ENCODE peak calls at places on chromosomes 4 and X, in six cellular contexts. One of them, this sample, is unnamed.

GRCh38 chrX:49876750-49877149 is 2.5 kb upstream of the USP27X start:
- DNase-seq in iPS DF 6.9: no peak
- DNase-seq in thoracic aorta: no peak
- DNase-seq in ovary: no peak
- DNase-seq in A549: peak
- DNase-seq in endodermal cell: peak
- DNase-seq in this sample: peak

GRCh38 chrX:96424007-96424406 is 260.6 kb upstream of the DIAPH2 start:
- DNase-seq in iPS DF 6.9: no peak
- DNase-seq in thoracic aorta: no peak
- DNase-seq in A549: no peak
- DNase-seq in endodermal cell: no peak
- DNase-seq in ovary: no peak
- DNase-seq in this sample: no peak

GRCh38 chr4:120948382-120948781 is 25.9 kb upstream of the PRDM5 start:
- DNase-seq in A549: no peak
- DNase-seq in iPS DF 6.9: no peak
- DNase-seq in ovary: no peak
- DNase-seq in thoracic aorta: no peak
- DNase-seq in endodermal cell: peak
- DNase-seq in this sample: no peak

GRCh38 chr4:6047130-6047673 is 29.0 kb upstream of the C4orf50 start:
- DNase-seq in iPS DF 6.9: no peak
- DNase-seq in thoracic aorta: no peak
- DNase-seq in endodermal cell: peak
- DNase-seq in ovary: no peak
- DNase-seq in A549: no peak
- DNase-seq in this sample: no peak

GRCh38 chrX:9498236-9498635 is 33.4 kb downstream of the TBL1X start:
- DNase-seq in thoracic aorta: no peak
- DNase-seq in iPS DF 6.9: no peak
- DNase-seq in A549: no peak
- DNase-seq in endodermal cell: no peak
- DNase-seq in ovary: no peak
- DNase-seq in this sample: no peak

GRCh38 chr4:183384516-183384915 is 59.9 kb upstream of the CDKN2AIP start:
- DNase-seq in A549: no peak
- DNase-seq in endodermal cell: no peak
- DNase-seq in thoracic aorta: no peak
- DNase-seq in iPS DF 6.9: no peak
- DNase-seq in ovary: no peak
- DNase-seq in this sample: no peak

GRCh38 chr4:32172761-32173160 is 1452.6 kb downstream of the PCDH7 start:
- DNase-seq in iPS DF 6.9: no peak
- DNase-seq in endodermal cell: no peak
- DNase-seq in ovary: no peak
- DNase-seq in thoracic aorta: no peak
- DNase-seq in A549: no peak
- DNase-seq in this sample: no peak

GRCh38 chr4:41913509-41913908 is 21.7 kb upstream of the TMEM33 start:
- DNase-seq in endodermal cell: no peak
- DNase-seq in thoracic aorta: no peak
- DNase-seq in A549: no peak
- DNase-seq in iPS DF 6.9: no peak
- DNase-seq in ovary: no peak
- DNase-seq in this sample: no peak

GRCh38 chrX:81489987-81490386 is 288.1 kb downstream of the SH3BGRL start:
- DNase-seq in iPS DF 6.9: no peak
- DNase-seq in A549: no peak
- DNase-seq in ovary: no peak
- DNase-seq in endodermal cell: no peak
- DNase-seq in thoracic aorta: no peak
- DNase-seq in this sample: no peak

GRCh38 chr4:185853841-185854240 is 41.8 kb upstream of the SORBS2 start:
- DNase-seq in ovary: no peak
- DNase-seq in A549: no peak
- DNase-seq in endodermal cell: no peak
- DNase-seq in iPS DF 6.9: no peak
- DNase-seq in thoracic aorta: no peak
- DNase-seq in this sample: no peak

GRCh38 chr4:37675587-37676290 is 10.4 kb downstream of the RELL1 start:
- DNase-seq in iPS DF 6.9: no peak
- DNase-seq in ovary: no peak
- DNase-seq in thoracic aorta: no peak
- DNase-seq in A549: no peak
- DNase-seq in endodermal cell: no peak
- DNase-seq in this sample: no peak

GRCh38 chr4:156898373-156899117 is 73.1 kb downstream of the PDGFC start:
- DNase-seq in iPS DF 6.9: no peak
- DNase-seq in A549: no peak
- DNase-seq in thoracic aorta: no peak
- DNase-seq in endodermal cell: no peak
- DNase-seq in ovary: no peak
- DNase-seq in this sample: no peak

GRCh38 chr4:40299126-40299525 is 36.0 kb upstream of the CHRNA9 start:
- DNase-seq in thoracic aorta: no peak
- DNase-seq in ovary: no peak
- DNase-seq in iPS DF 6.9: no peak
- DNase-seq in A549: no peak
- DNase-seq in endodermal cell: no peak
- DNase-seq in this sample: no peak

GRCh38 chr4:40301592-40301991 is 33.5 kb upstream of the CHRNA9 start:
- DNase-seq in thoracic aorta: no peak
- DNase-seq in endodermal cell: no peak
- DNase-seq in A549: no peak
- DNase-seq in ovary: no peak
- DNase-seq in iPS DF 6.9: no peak
- DNase-seq in this sample: no peak

GRCh38 chr4:40299704-40300336 is 35.3 kb upstream of the CHRNA9 start:
- DNase-seq in iPS DF 6.9: no peak
- DNase-seq in thoracic aorta: no peak
- DNase-seq in ovary: no peak
- DNase-seq in endodermal cell: peak
- DNase-seq in A549: no peak
- DNase-seq in this sample: no peak

GRCh38 chr4:40303751-40304150 is 31.4 kb upstream of the CHRNA9 start:
- DNase-seq in thoracic aorta: no peak
- DNase-seq in A549: no peak
- DNase-seq in iPS DF 6.9: no peak
- DNase-seq in endodermal cell: no peak
- DNase-seq in ovary: no peak
- DNase-seq in this sample: no peak

GRCh38 chr4:40300371-40301162 is 34.6 kb upstream of the CHRNA9 start:
- DNase-seq in thoracic aorta: no peak
- DNase-seq in ovary: no peak
- DNase-seq in iPS DF 6.9: no peak
- DNase-seq in endodermal cell: no peak
- DNase-seq in A549: no peak
- DNase-seq in this sample: no peak
- H3K27ac ChIP-seq in thoracic aorta: no peak
- H3K27ac ChIP-seq in ovary: no peak
- H3K27ac ChIP-seq in iPS DF 6.9: no peak
- H3K27ac ChIP-seq in endodermal cell: no peak
- H3K27ac ChIP-seq in A549: peak
- H3K27ac ChIP-seq in this sample: no peak

DNA sequence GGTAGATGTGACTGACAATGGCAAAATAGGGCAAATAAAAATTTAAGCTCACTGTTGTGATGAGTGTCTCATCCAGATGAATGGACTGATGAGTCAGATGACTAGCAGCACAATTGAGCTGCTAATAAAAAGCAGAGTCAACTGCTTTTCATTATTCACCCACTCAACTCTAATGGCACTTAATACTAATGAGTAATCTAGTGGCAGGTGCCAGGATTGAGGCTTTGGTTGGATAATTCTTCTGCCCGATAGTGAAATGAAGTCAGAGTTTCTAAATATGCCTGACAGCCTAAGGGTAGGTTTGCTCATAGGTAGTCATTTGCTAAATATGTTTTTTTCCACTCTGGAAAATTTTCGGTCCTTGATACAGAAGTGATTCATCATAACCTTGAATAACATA is 10.4 kb downstream of the OGT start:
- DNase-seq in iPS DF 6.9: no peak
- DNase-seq in thoracic aorta: no peak
- DNase-seq in A549: peak
- DNase-seq in endodermal cell: no peak
- DNase-seq in ovary: no peak
- DNase-seq in this sample: no peak
- H3K27ac ChIP-seq in iPS DF 6.9: no peak
- H3K27ac ChIP-seq in thoracic aorta: peak
- H3K27ac ChIP-seq in A549: no peak
- H3K27ac ChIP-seq in endodermal cell: no peak
- H3K27ac ChIP-seq in ovary: no peak
- H3K27ac ChIP-seq in this sample: peak

DNA sequence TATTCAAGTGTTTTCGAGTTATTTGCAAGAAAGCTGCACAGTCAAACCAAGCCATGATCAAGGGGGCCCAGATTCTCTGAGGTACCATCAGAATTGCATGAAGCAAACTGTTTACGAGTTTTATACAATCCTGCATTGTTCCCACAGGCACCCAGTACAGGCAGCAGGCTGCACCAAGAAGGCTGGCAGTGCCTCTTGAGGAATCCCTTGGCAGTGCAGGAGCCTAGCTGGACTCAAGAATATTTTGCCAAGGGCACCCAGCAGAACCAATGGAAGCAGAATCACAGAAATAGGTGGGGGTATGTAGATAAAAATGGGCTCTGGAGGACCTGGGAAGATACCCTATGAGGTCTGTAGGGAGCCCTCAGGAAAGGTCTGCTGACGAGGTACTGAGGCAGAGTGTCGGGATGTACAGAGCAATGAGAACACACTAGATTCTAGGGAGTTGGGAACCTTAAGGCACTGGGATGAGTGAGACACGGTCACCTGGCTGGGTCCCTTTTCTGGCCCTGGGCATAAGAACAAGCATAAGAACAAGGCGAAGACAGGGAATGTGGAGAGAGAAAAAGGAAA is 2.5 kb upstream of the PLP1 start:
- DNase-seq in A549: peak
- DNase-seq in ovary: no peak
- DNase-seq in thoracic aorta: no peak
- DNase-seq in endodermal cell: peak
- DNase-seq in iPS DF 6.9: no peak
- DNase-seq in this sample: peak
- H3K27ac ChIP-seq in A549: no peak
- H3K27ac ChIP-seq in ovary: no peak
- H3K27ac ChIP-seq in thoracic aorta: no peak
- H3K27ac ChIP-seq in endodermal cell: no peak
- H3K27ac ChIP-seq in iPS DF 6.9: no peak
- H3K27ac ChIP-seq in this sample: no peak

DNA sequence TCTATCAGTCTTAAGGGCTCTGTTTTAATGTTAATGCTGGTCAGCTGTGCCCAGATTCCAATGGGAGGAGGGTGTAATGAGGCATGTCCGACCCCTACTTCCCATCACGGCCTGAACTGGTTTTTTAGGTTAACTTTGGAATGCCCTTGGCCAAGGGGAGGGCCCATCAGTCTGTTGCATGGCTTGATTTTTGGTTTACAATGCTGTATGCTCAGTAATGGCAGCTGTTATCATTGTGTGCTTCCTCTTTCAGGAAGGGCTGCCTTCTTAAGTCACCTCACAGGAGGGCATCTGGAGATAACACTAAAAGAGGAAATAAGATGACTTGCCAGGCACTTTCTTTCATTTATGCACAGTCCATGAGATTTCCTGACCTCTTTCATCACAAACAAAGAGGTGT is 36.3 kb downstream of the ATXN3L start:
- DNase-seq in ovary: no peak
- DNase-seq in A549: no peak
- DNase-seq in iPS DF 6.9: no peak
- DNase-seq in endodermal cell: peak
- DNase-seq in thoracic aorta: no peak
- DNase-seq in this sample: no peak
- H3K27ac ChIP-seq in ovary: no peak
- H3K27ac ChIP-seq in A549: no peak
- H3K27ac ChIP-seq in iPS DF 6.9: no peak
- H3K27ac ChIP-seq in endodermal cell: peak
- H3K27ac ChIP-seq in thoracic aorta: no peak
- H3K27ac ChIP-seq in this sample: no peak

DNA sequence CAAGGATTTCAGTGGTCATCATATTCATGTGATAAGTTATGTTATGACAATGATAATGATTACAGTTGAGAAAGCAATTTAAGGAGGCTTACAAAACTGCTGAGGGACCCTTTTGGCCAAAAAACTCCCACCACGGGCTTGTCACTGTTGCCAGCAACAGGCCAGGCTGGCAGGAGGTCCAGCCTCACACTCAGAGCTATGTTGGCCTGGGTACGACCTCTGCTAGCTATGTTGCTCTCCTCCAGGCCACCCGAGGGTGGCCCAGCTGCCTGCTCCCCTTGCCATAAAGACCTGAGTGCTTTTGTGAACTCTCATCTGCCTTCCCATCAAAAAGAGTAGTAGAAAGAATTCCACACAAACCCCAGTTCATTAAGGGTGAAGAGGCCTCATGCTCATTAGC is 52.0 kb downstream of the MID1 start:
- DNase-seq in ovary: no peak
- DNase-seq in iPS DF 6.9: no peak
- DNase-seq in thoracic aorta: no peak
- DNase-seq in endodermal cell: no peak
- DNase-seq in A549: no peak
- DNase-seq in this sample: no peak
- H3K27ac ChIP-seq in ovary: no peak
- H3K27ac ChIP-seq in iPS DF 6.9: no peak
- H3K27ac ChIP-seq in thoracic aorta: no peak
- H3K27ac ChIP-seq in endodermal cell: no peak
- H3K27ac ChIP-seq in A549: peak
- H3K27ac ChIP-seq in this sample: no peak

GRCh38 chrX:151738751-151739150 is 4.2 kb downstream of the CNGA2 start:
- DNase-seq in iPS DF 6.9: no peak
- DNase-seq in A549: no peak
- DNase-seq in ovary: peak
- DNase-seq in endodermal cell: no peak
- DNase-seq in thoracic aorta: no peak
- DNase-seq in this sample: no peak

GRCh38 chrX:151736685-151737084 is 2.1 kb downstream of the CNGA2 start:
- DNase-seq in endodermal cell: no peak
- DNase-seq in thoracic aorta: no peak
- DNase-seq in iPS DF 6.9: no peak
- DNase-seq in ovary: no peak
- DNase-seq in A549: no peak
- DNase-seq in this sample: no peak

GRCh38 chrX:151735219-151735618 is 673 bp downstream of the CNGA2 start:
- DNase-seq in thoracic aorta: no peak
- DNase-seq in iPS DF 6.9: no peak
- DNase-seq in ovary: no peak
- DNase-seq in A549: no peak
- DNase-seq in endodermal cell: no peak
- DNase-seq in this sample: no peak

GRCh38 chrX:151737494-151737893 is 2.9 kb downstream of the CNGA2 start:
- DNase-seq in A549: no peak
- DNase-seq in endodermal cell: no peak
- DNase-seq in ovary: peak
- DNase-seq in iPS DF 6.9: no peak
- DNase-seq in thoracic aorta: no peak
- DNase-seq in this sample: no peak

DNA sequence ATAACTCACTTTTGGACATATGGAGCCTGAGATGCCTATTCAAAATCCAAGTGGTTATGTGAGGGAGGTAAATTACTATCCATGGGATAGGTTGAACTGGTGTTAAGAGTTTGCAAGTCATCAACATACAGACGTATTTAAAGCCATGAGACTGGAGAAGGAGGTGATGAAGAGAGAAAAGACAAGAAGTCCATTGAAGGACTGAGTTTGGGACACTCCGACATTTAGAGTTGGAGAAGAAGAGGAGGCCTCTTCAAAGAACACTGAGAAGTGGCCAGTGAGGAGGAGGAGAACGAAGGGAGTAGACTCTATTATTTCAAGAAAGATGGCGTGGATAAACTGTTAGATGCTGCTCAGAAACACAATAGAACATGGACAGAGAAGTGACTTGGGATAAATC is at the start of gene CNGA2:
- DNase-seq in A549: no peak
- DNase-seq in endodermal cell: no peak
- DNase-seq in iPS DF 6.9: no peak
- DNase-seq in ovary: no peak
- DNase-seq in thoracic aorta: no peak
- DNase-seq in this sample: no peak
- H3K27ac ChIP-seq in A549: no peak
- H3K27ac ChIP-seq in endodermal cell: no peak
- H3K27ac ChIP-seq in iPS DF 6.9: no peak
- H3K27ac ChIP-seq in ovary: no peak
- H3K27ac ChIP-seq in thoracic aorta: no peak
- H3K27ac ChIP-seq in this sample: no peak

This sample was measured in adrenal gland.